ENCODE peak calls at places on chromosomes 11 and 22, in nine cellular contexts. One of them, this sample, is unnamed.

GRCh38 chr11:208917-209260 is 1.4 kb downstream of the RIC8A start:
- DNase-seq in H54: no peak
- DNase-seq in ecto neural progenitor cell: no peak
- DNase-seq in left lobe of liver: no peak
- DNase-seq in occipital lobe: no peak
- DNase-seq in HEK293T: no peak
- DNase-seq in lung microvascular endothelial cell: no peak
- DNase-seq in cardiac septum: no peak
- DNase-seq in HTR-8/SVneo: no peak
- DNase-seq in this sample: no peak

GRCh38 chr22:46453006-46453828 is 84.2 kb downstream of the CELSR1 start:
- DNase-seq in occipital lobe: no peak
- DNase-seq in H54: no peak
- DNase-seq in HEK293T: no peak
- DNase-seq in lung microvascular endothelial cell: no peak
- DNase-seq in HTR-8/SVneo: no peak
- DNase-seq in left lobe of liver: peak; percentile 64
- DNase-seq in ecto neural progenitor cell: no peak
- DNase-seq in cardiac septum: no peak
- DNase-seq in this sample: no peak

GRCh38 chr11:73585834-73586575 is 11.9 kb downstream of the FAM168A start:
- DNase-seq in ecto neural progenitor cell: no peak
- DNase-seq in left lobe of liver: no peak
- DNase-seq in HEK293T: no peak
- DNase-seq in HTR-8/SVneo: no peak
- DNase-seq in lung microvascular endothelial cell: peak; percentile 6
- DNase-seq in cardiac septum: no peak
- DNase-seq in occipital lobe: no peak
- DNase-seq in H54: peak; percentile 35
- DNase-seq in this sample: peak; percentile 22

GRCh38 chr11:131889146-131889577 is 518.7 kb downstream of the NTM start:
- DNase-seq in H54: no peak
- DNase-seq in ecto neural progenitor cell: no peak
- DNase-seq in lung microvascular endothelial cell: peak; percentile 76
- DNase-seq in HTR-8/SVneo: no peak
- DNase-seq in occipital lobe: no peak
- DNase-seq in HEK293T: no peak
- DNase-seq in cardiac septum: no peak
- DNase-seq in left lobe of liver: no peak
- DNase-seq in this sample: peak; percentile 83

GRCh38 chr22:19147193-19147780 is 2.8 kb downstream of the GSC2 start:
- DNase-seq in H54: no peak
- DNase-seq in left lobe of liver: no peak
- DNase-seq in HEK293T: no peak
- DNase-seq in HTR-8/SVneo: no peak
- DNase-seq in ecto neural progenitor cell: no peak
- DNase-seq in cardiac septum: no peak
- DNase-seq in occipital lobe: no peak
- DNase-seq in lung microvascular endothelial cell: no peak
- DNase-seq in this sample: no peak

GRCh38 chr22:47369020-47369419 is 606.6 kb downstream of the TBC1D22A start:
- DNase-seq in lung microvascular endothelial cell: no peak
- DNase-seq in cardiac septum: peak; percentile 44
- DNase-seq in ecto neural progenitor cell: no peak
- DNase-seq in left lobe of liver: peak; percentile 37
- DNase-seq in occipital lobe: no peak
- DNase-seq in H54: no peak
- DNase-seq in HEK293T: no peak
- DNase-seq in HTR-8/SVneo: no peak
- DNase-seq in this sample: no peak

GRCh38 chr22:38202437-38203089 is 769 bp downstream of the MAFF start:
- DNase-seq in H54: no peak
- DNase-seq in HEK293T: peak; percentile 68
- DNase-seq in occipital lobe: peak; percentile 60
- DNase-seq in ecto neural progenitor cell: peak; percentile 80
- DNase-seq in HTR-8/SVneo: no peak
- DNase-seq in lung microvascular endothelial cell: peak; percentile 96
- DNase-seq in left lobe of liver: peak; percentile 91
- DNase-seq in cardiac septum: peak; percentile 92
- DNase-seq in this sample: peak; percentile 68

GRCh38 chr22:27906241-27906640 is 12.8 kb downstream of the PITPNB start:
- DNase-seq in cardiac septum: no peak
- DNase-seq in H54: no peak
- DNase-seq in HEK293T: no peak
- DNase-seq in lung microvascular endothelial cell: no peak
- DNase-seq in left lobe of liver: no peak
- DNase-seq in occipital lobe: no peak
- DNase-seq in HTR-8/SVneo: no peak
- DNase-seq in ecto neural progenitor cell: no peak
- DNase-seq in this sample: no peak

GRCh38 chr22:38935616-38936015 is 21.8 kb upstream of the APOBEC3A start:
- DNase-seq in HTR-8/SVneo: no peak
- DNase-seq in cardiac septum: no peak
- DNase-seq in occipital lobe: no peak
- DNase-seq in lung microvascular endothelial cell: no peak
- DNase-seq in HEK293T: no peak
- DNase-seq in left lobe of liver: peak; percentile 18
- DNase-seq in ecto neural progenitor cell: no peak
- DNase-seq in H54: no peak
- DNase-seq in this sample: no peak

GRCh38 chr11:94768602-94769511 is 701 bp downstream of the AMOTL1 start:
- DNase-seq in H54: no peak
- DNase-seq in occipital lobe: no peak
- DNase-seq in cardiac septum: peak; percentile 78
- DNase-seq in HEK293T: no peak
- DNase-seq in lung microvascular endothelial cell: peak; percentile 58
- DNase-seq in HTR-8/SVneo: no peak
- DNase-seq in left lobe of liver: peak; percentile 60
- DNase-seq in ecto neural progenitor cell: peak; percentile 65
- DNase-seq in this sample: no peak

GRCh38 chr11:40537734-40538133 is 921.7 kb downstream of the LRRC4C start:
- DNase-seq in left lobe of liver: no peak
- DNase-seq in cardiac septum: no peak
- DNase-seq in HEK293T: no peak
- DNase-seq in occipital lobe: no peak
- DNase-seq in H54: no peak
- DNase-seq in HTR-8/SVneo: no peak
- DNase-seq in ecto neural progenitor cell: no peak
- DNase-seq in lung microvascular endothelial cell: no peak
- DNase-seq in this sample: no peak

GRCh38 chr11:131504199-131504949 is 134.0 kb downstream of the NTM start:
- DNase-seq in left lobe of liver: no peak
- DNase-seq in ecto neural progenitor cell: peak; percentile 72
- DNase-seq in occipital lobe: peak; percentile 49
- DNase-seq in H54: no peak
- DNase-seq in cardiac septum: no peak
- DNase-seq in lung microvascular endothelial cell: no peak
- DNase-seq in HTR-8/SVneo: no peak
- DNase-seq in HEK293T: no peak
- DNase-seq in this sample: peak; percentile 35

GRCh38 chr11:102309621-102310541 is 7.4 kb upstream of the BIRC3 start:
- DNase-seq in lung microvascular endothelial cell: no peak
- DNase-seq in ecto neural progenitor cell: no peak
- DNase-seq in cardiac septum: no peak
- DNase-seq in occipital lobe: no peak
- DNase-seq in HTR-8/SVneo: no peak
- DNase-seq in H54: no peak
- DNase-seq in HEK293T: no peak
- DNase-seq in left lobe of liver: no peak
- DNase-seq in this sample: no peak

GRCh38 chr11:68414457-68415221 is 45.9 kb upstream of the PPP6R3 start:
- DNase-seq in HTR-8/SVneo: no peak
- DNase-seq in H54: no peak
- DNase-seq in left lobe of liver: no peak
- DNase-seq in occipital lobe: no peak
- DNase-seq in cardiac septum: no peak
- DNase-seq in HEK293T: no peak
- DNase-seq in ecto neural progenitor cell: no peak
- DNase-seq in lung microvascular endothelial cell: peak; percentile 90
- DNase-seq in this sample: no peak

GRCh38 chr11:70207531-70208131 is 4.5 kb downstream of the FADD start:
- DNase-seq in occipital lobe: no peak
- DNase-seq in HTR-8/SVneo: no peak
- DNase-seq in cardiac septum: peak; percentile 35
- DNase-seq in lung microvascular endothelial cell: no peak
- DNase-seq in HEK293T: no peak
- DNase-seq in left lobe of liver: no peak
- DNase-seq in H54: no peak
- DNase-seq in ecto neural progenitor cell: no peak
- DNase-seq in this sample: no peak

GRCh38 chr11:61054513-61054912 is 47.8 kb upstream of the CD5 start:
- DNase-seq in cardiac septum: no peak
- DNase-seq in HTR-8/SVneo: no peak
- DNase-seq in ecto neural progenitor cell: no peak
- DNase-seq in lung microvascular endothelial cell: no peak
- DNase-seq in H54: no peak
- DNase-seq in HEK293T: no peak
- DNase-seq in left lobe of liver: no peak
- DNase-seq in occipital lobe: no peak
- DNase-seq in this sample: no peak

GRCh38 chr22:30483169-30483568 is 11.4 kb upstream of the SEC14L3 start:
- DNase-seq in H54: no peak
- DNase-seq in lung microvascular endothelial cell: peak; percentile 43
- DNase-seq in left lobe of liver: no peak
- DNase-seq in ecto neural progenitor cell: no peak
- DNase-seq in HEK293T: no peak
- DNase-seq in occipital lobe: no peak
- DNase-seq in cardiac septum: no peak
- DNase-seq in HTR-8/SVneo: no peak
- DNase-seq in this sample: no peak

GRCh38 chr22:36330655-36331305 is 57.0 kb downstream of the MYH9 start:
- DNase-seq in lung microvascular endothelial cell: peak; percentile 87
- DNase-seq in occipital lobe: no peak
- DNase-seq in HEK293T: no peak
- DNase-seq in H54: no peak
- DNase-seq in ecto neural progenitor cell: no peak
- DNase-seq in HTR-8/SVneo: no peak
- DNase-seq in cardiac septum: peak; percentile 87
- DNase-seq in left lobe of liver: no peak
- DNase-seq in this sample: peak; percentile 75

GRCh38 chr22:36445158-36445668 is 36.2 kb downstream of the TXN2 start:
- DNase-seq in ecto neural progenitor cell: no peak
- DNase-seq in left lobe of liver: no peak
- DNase-seq in occipital lobe: no peak
- DNase-seq in HEK293T: no peak
- DNase-seq in HTR-8/SVneo: no peak
- DNase-seq in H54: peak; percentile 67
- DNase-seq in lung microvascular endothelial cell: peak; percentile 81
- DNase-seq in cardiac septum: no peak
- DNase-seq in this sample: peak; percentile 97

GRCh38 chr11:697028-697491 is 1.4 kb downstream of the TMEM80 start:
- DNase-seq in HEK293T: no peak
- DNase-seq in HTR-8/SVneo: no peak
- DNase-seq in occipital lobe: no peak
- DNase-seq in cardiac septum: no peak
- DNase-seq in left lobe of liver: no peak
- DNase-seq in H54: no peak
- DNase-seq in lung microvascular endothelial cell: no peak
- DNase-seq in ecto neural progenitor cell: no peak
- DNase-seq in this sample: peak; percentile 67

GRCh38 chr22:45842141-45842831 is 134.7 kb downstream of the WNT7B start:
- DNase-seq in cardiac septum: no peak
- DNase-seq in H54: no peak
- DNase-seq in HTR-8/SVneo: no peak
- DNase-seq in occipital lobe: no peak
- DNase-seq in ecto neural progenitor cell: no peak
- DNase-seq in left lobe of liver: no peak
- DNase-seq in HEK293T: no peak
- DNase-seq in lung microvascular endothelial cell: no peak
- DNase-seq in this sample: peak; percentile 36

GRCh38 chr11:104852811-104853210 is 45.4 kb downstream of the CASP12 start:
- DNase-seq in left lobe of liver: no peak
- DNase-seq in H54: no peak
- DNase-seq in occipital lobe: no peak
- DNase-seq in HEK293T: no peak
- DNase-seq in cardiac septum: no peak
- DNase-seq in lung microvascular endothelial cell: no peak
- DNase-seq in ecto neural progenitor cell: no peak
- DNase-seq in HTR-8/SVneo: no peak
- DNase-seq in this sample: no peak

GRCh38 chr11:63448646-63449045 is 42.3 kb downstream of the PLAAT5 start:
- DNase-seq in H54: no peak
- DNase-seq in occipital lobe: no peak
- DNase-seq in HEK293T: no peak
- DNase-seq in ecto neural progenitor cell: no peak
- DNase-seq in left lobe of liver: no peak
- DNase-seq in cardiac septum: no peak
- DNase-seq in HTR-8/SVneo: no peak
- DNase-seq in lung microvascular endothelial cell: no peak
- DNase-seq in this sample: no peak

GRCh38 chr11:79388201-79388600 is 52.6 kb downstream of the TENM4 start:
- DNase-seq in HTR-8/SVneo: no peak
- DNase-seq in left lobe of liver: no peak
- DNase-seq in ecto neural progenitor cell: no peak
- DNase-seq in cardiac septum: no peak
- DNase-seq in HEK293T: no peak
- DNase-seq in lung microvascular endothelial cell: no peak
- DNase-seq in H54: no peak
- DNase-seq in occipital lobe: no peak
- DNase-seq in this sample: no peak

GRCh38 chr11:114159802-114160588 is 100.5 kb downstream of the ZBTB16 start:
- DNase-seq in HTR-8/SVneo: peak; percentile 87
- DNase-seq in cardiac septum: peak; percentile 97
- DNase-seq in lung microvascular endothelial cell: peak; percentile 98
- DNase-seq in HEK293T: peak; percentile 84
- DNase-seq in occipital lobe: peak; percentile 77
- DNase-seq in left lobe of liver: peak; percentile 96
- DNase-seq in H54: peak; percentile 26
- DNase-seq in ecto neural progenitor cell: no peak
- DNase-seq in this sample: peak; percentile 99

GRCh38 chr11:74681686-74682651 is 49.3 kb downstream of the CHRDL2 start:
- DNase-seq in HEK293T: no peak
- DNase-seq in cardiac septum: peak; percentile 80
- DNase-seq in ecto neural progenitor cell: peak; percentile 33
- DNase-seq in left lobe of liver: peak; percentile 85
- DNase-seq in occipital lobe: no peak
- DNase-seq in H54: no peak
- DNase-seq in HTR-8/SVneo: no peak
- DNase-seq in lung microvascular endothelial cell: no peak
- DNase-seq in this sample: no peak

This sample was measured in LHCN-M2.